ENCODE peak calls at places on chromosomes 5 and 9, in ten cellular contexts. One of them, this sample, is unnamed.

GRCh38 chr5:62431735-62432617 is 19.4 kb downstream of the IPO11 start:
- DNase-seq in GM12878: no peak
- DNase-seq in bronchial epithelial cell: no peak
- DNase-seq in IMR-90: no peak
- DNase-seq in PC-9: no peak
- DNase-seq in NCI-H748 treated with DMSO at 0.1 percent for 48 hours: no peak
- DNase-seq in stimulated activated CD4-positive, alpha-beta T cell treated with anti-CD3 and anti-CD28 coated beads, TNF-alpha, amount 100 ng/mL, for 4 hours: no peak
- DNase-seq in RWPE1: no peak
- DNase-seq in NCI-H2171 treated with DMSO at 0.1 percent for 48 hours: no peak
- DNase-seq in activated CD4-positive, alpha-beta T cell treated with anti-CD3 and anti-CD28 coated beads, Interleukin-2, amount 10 ng/mL, durations not matched to agents 7 days and 5 days: no peak
- DNase-seq in this sample: no peak

GRCh38 chr5:132238901-132239500 is 11.3 kb upstream of the P4HA2 start:
- DNase-seq in GM12878: no peak
- DNase-seq in bronchial epithelial cell: no peak
- DNase-seq in IMR-90: no peak
- DNase-seq in PC-9: no peak
- DNase-seq in NCI-H748 treated with DMSO at 0.1 percent for 48 hours: no peak
- DNase-seq in stimulated activated CD4-positive, alpha-beta T cell treated with anti-CD3 and anti-CD28 coated beads, TNF-alpha, amount 100 ng/mL, for 4 hours: no peak
- DNase-seq in RWPE1: no peak
- DNase-seq in NCI-H2171 treated with DMSO at 0.1 percent for 48 hours: no peak
- DNase-seq in activated CD4-positive, alpha-beta T cell treated with anti-CD3 and anti-CD28 coated beads, Interleukin-2, amount 10 ng/mL, durations not matched to agents 7 days and 5 days: no peak
- DNase-seq in this sample: no peak

GRCh38 chr9:100590481-100590880 is 12.6 kb downstream of the CAVIN4 start:
- DNase-seq in GM12878: no peak
- DNase-seq in bronchial epithelial cell: no peak
- DNase-seq in IMR-90: peak; percentile 95
- DNase-seq in PC-9: no peak
- DNase-seq in NCI-H748 treated with DMSO at 0.1 percent for 48 hours: no peak
- DNase-seq in stimulated activated CD4-positive, alpha-beta T cell treated with anti-CD3 and anti-CD28 coated beads, TNF-alpha, amount 100 ng/mL, for 4 hours: no peak
- DNase-seq in RWPE1: no peak
- DNase-seq in NCI-H2171 treated with DMSO at 0.1 percent for 48 hours: no peak
- DNase-seq in activated CD4-positive, alpha-beta T cell treated with anti-CD3 and anti-CD28 coated beads, Interleukin-2, amount 10 ng/mL, durations not matched to agents 7 days and 5 days: no peak
- DNase-seq in this sample: no peak

GRCh38 chr5:115096034-115096769 is 73.5 kb downstream of the TRIM36 start:
- DNase-seq in GM12878: no peak
- DNase-seq in bronchial epithelial cell: no peak
- DNase-seq in IMR-90: no peak
- DNase-seq in PC-9: no peak
- DNase-seq in NCI-H748 treated with DMSO at 0.1 percent for 48 hours: no peak
- DNase-seq in stimulated activated CD4-positive, alpha-beta T cell treated with anti-CD3 and anti-CD28 coated beads, TNF-alpha, amount 100 ng/mL, for 4 hours: no peak
- DNase-seq in RWPE1: no peak
- DNase-seq in NCI-H2171 treated with DMSO at 0.1 percent for 48 hours: no peak
- DNase-seq in activated CD4-positive, alpha-beta T cell treated with anti-CD3 and anti-CD28 coated beads, Interleukin-2, amount 10 ng/mL, durations not matched to agents 7 days and 5 days: no peak
- DNase-seq in this sample: peak; percentile 17

GRCh38 chr5:141704782-141705297 is 22.8 kb upstream of the ARAP3 start:
- DNase-seq in GM12878: no peak
- DNase-seq in bronchial epithelial cell: no peak
- DNase-seq in IMR-90: no peak
- DNase-seq in PC-9: no peak
- DNase-seq in NCI-H748 treated with DMSO at 0.1 percent for 48 hours: no peak
- DNase-seq in stimulated activated CD4-positive, alpha-beta T cell treated with anti-CD3 and anti-CD28 coated beads, TNF-alpha, amount 100 ng/mL, for 4 hours: no peak
- DNase-seq in RWPE1: no peak
- DNase-seq in NCI-H2171 treated with DMSO at 0.1 percent for 48 hours: no peak
- DNase-seq in activated CD4-positive, alpha-beta T cell treated with anti-CD3 and anti-CD28 coated beads, Interleukin-2, amount 10 ng/mL, durations not matched to agents 7 days and 5 days: no peak
- DNase-seq in this sample: no peak

GRCh38 chr9:38228331-38229122 is 159.5 kb upstream of the SHB start:
- DNase-seq in GM12878: no peak
- DNase-seq in bronchial epithelial cell: peak; percentile 10
- DNase-seq in IMR-90: no peak
- DNase-seq in PC-9: no peak
- DNase-seq in NCI-H748 treated with DMSO at 0.1 percent for 48 hours: no peak
- DNase-seq in stimulated activated CD4-positive, alpha-beta T cell treated with anti-CD3 and anti-CD28 coated beads, TNF-alpha, amount 100 ng/mL, for 4 hours: no peak
- DNase-seq in RWPE1: no peak
- DNase-seq in NCI-H2171 treated with DMSO at 0.1 percent for 48 hours: peak; percentile 79
- DNase-seq in activated CD4-positive, alpha-beta T cell treated with anti-CD3 and anti-CD28 coated beads, Interleukin-2, amount 10 ng/mL, durations not matched to agents 7 days and 5 days: no peak
- DNase-seq in this sample: no peak

GRCh38 chr9:91560301-91560700 is 136.7 kb upstream of the NFIL3 start:
- DNase-seq in GM12878: no peak
- DNase-seq in bronchial epithelial cell: no peak
- DNase-seq in IMR-90: peak; percentile 41
- DNase-seq in PC-9: no peak
- DNase-seq in NCI-H748 treated with DMSO at 0.1 percent for 48 hours: no peak
- DNase-seq in stimulated activated CD4-positive, alpha-beta T cell treated with anti-CD3 and anti-CD28 coated beads, TNF-alpha, amount 100 ng/mL, for 4 hours: no peak
- DNase-seq in RWPE1: no peak
- DNase-seq in NCI-H2171 treated with DMSO at 0.1 percent for 48 hours: no peak
- DNase-seq in activated CD4-positive, alpha-beta T cell treated with anti-CD3 and anti-CD28 coated beads, Interleukin-2, amount 10 ng/mL, durations not matched to agents 7 days and 5 days: no peak
- DNase-seq in this sample: no peak

GRCh38 chr5:132094393-132095076 is 20.9 kb downstream of the CSF2 start:
- DNase-seq in GM12878: no peak
- DNase-seq in bronchial epithelial cell: peak; percentile 94
- DNase-seq in IMR-90: peak; percentile 99
- DNase-seq in PC-9: peak; percentile 80
- DNase-seq in NCI-H748 treated with DMSO at 0.1 percent for 48 hours: no peak
- DNase-seq in stimulated activated CD4-positive, alpha-beta T cell treated with anti-CD3 and anti-CD28 coated beads, TNF-alpha, amount 100 ng/mL, for 4 hours: no peak
- DNase-seq in RWPE1: peak; percentile 93
- DNase-seq in NCI-H2171 treated with DMSO at 0.1 percent for 48 hours: no peak
- DNase-seq in activated CD4-positive, alpha-beta T cell treated with anti-CD3 and anti-CD28 coated beads, Interleukin-2, amount 10 ng/mL, durations not matched to agents 7 days and 5 days: no peak
- DNase-seq in this sample: no peak

GRCh38 chr5:151523335-151523734 is 67.8 kb downstream of the FAT2 start:
- DNase-seq in GM12878: no peak
- DNase-seq in bronchial epithelial cell: peak; percentile 55
- DNase-seq in IMR-90: peak; percentile 55
- DNase-seq in PC-9: peak; percentile 41
- DNase-seq in NCI-H748 treated with DMSO at 0.1 percent for 48 hours: peak; percentile 14
- DNase-seq in stimulated activated CD4-positive, alpha-beta T cell treated with anti-CD3 and anti-CD28 coated beads, TNF-alpha, amount 100 ng/mL, for 4 hours: no peak
- DNase-seq in RWPE1: peak; percentile 73
- DNase-seq in NCI-H2171 treated with DMSO at 0.1 percent for 48 hours: peak; percentile 0
- DNase-seq in activated CD4-positive, alpha-beta T cell treated with anti-CD3 and anti-CD28 coated beads, Interleukin-2, amount 10 ng/mL, durations not matched to agents 7 days and 5 days: peak; percentile 57
- DNase-seq in this sample: peak; percentile 83

This sample was measured in GM23338.